ENCODE peak calls at places on chromosome 6, in five cellular contexts. Z is lower lobe of right lung, R is astrocyte of the cerebellum, L is K562, S is stomach. A is an unnamed sample.

GRCh38 chr6:114783083-114783482 is 440.3 kb upstream of the HS3ST5 start:
- DNase-seq in R (no peak), L (no peak), Z (no peak), S (no peak), A (no peak)

GRCh38 chr6:39370021-39370420 is 47.5 kb upstream of the KCNK16 start:
- DNase-seq in L (no peak), Z (no peak), R (no peak), S (no peak), A (no peak)

GRCh38 chr6:46507426-46507825 is 16.2 kb upstream of the RCAN2 start:
- DNase-seq in L (no peak), S (no peak), R (no peak), Z (no peak), A (no peak)

GRCh38 chr6:130864344-130864743 is 37.1 kb downstream of the SMLR1 start:
- DNase-seq in S (no peak), L (no peak), Z (no peak), R (no peak), A (no peak)

GRCh38 chr6:11766589-11767450 is 11.8 kb downstream of the ADTRP start:
- DNase-seq in L (no peak), R (peak), Z (no peak), S (no peak), A (no peak)

GRCh38 chr6:106729848-106730247 is 100.5 kb downstream of the QRSL1 start:
- DNase-seq in S (no peak), R (no peak), L (no peak), Z (no peak), A (no peak)

GRCh38 chr6:23535071-23535470 is 590.9 kb upstream of the NRSN1 start:
- DNase-seq in Z (no peak), R (no peak), S (no peak), L (no peak), A (no peak)

GRCh38 chr6:42148058-42148457 is 5.6 kb upstream of the C6orf132 start:
- DNase-seq in Z (no peak), L (no peak), S (no peak), R (no peak), A (no peak)

GRCh38 chr6:126550323-126550722 is 210.4 kb downstream of the CENPW start:
- DNase-seq in R (no peak), Z (no peak), L (no peak), S (no peak), A (no peak)

GRCh38 chr6:129312865-129313264 is 397.1 kb downstream of the ARHGAP18 start:
- DNase-seq in R (peak), L (no peak), Z (no peak), S (no peak), A (no peak)

GRCh38 chr6:54491431-54491830 is 183.2 kb downstream of the TINAG start:
- DNase-seq in L (no peak), S (no peak), R (no peak), Z (no peak), A (no peak)

GRCh38 chr6:170137176-170137891 is 153.5 kb downstream of the DLL1 start:
- DNase-seq in L (no peak), Z (peak), S (peak), R (no peak), A (no peak)

GRCh38 chr6:7270320-7271204 is 42.4 kb downstream of the SSR1 start:
- DNase-seq in R (no peak), Z (no peak), L (no peak), S (peak), A (no peak)

GRCh38 chr6:136035378-136036070 is 184.0 kb downstream of the PDE7B start:
- DNase-seq in Z (no peak), R (no peak), L (no peak), S (no peak), A (no peak)

GRCh38 chr6:24492475-24492874 is 2.3 kb upstream of the ALDH5A1 start:
- DNase-seq in S (no peak), Z (no peak), R (no peak), L (peak), A (no peak)

GRCh38 chr6:4693158-4693557 is 83.0 kb upstream of the CDYL start:
- DNase-seq in R (no peak), S (no peak), L (no peak), Z (no peak), A (no peak)

GRCh38 chr6:51626391-51626790 is 461.0 kb downstream of the PKHD1 start:
- DNase-seq in R (no peak), Z (no peak), S (no peak), L (no peak), A (no peak)

GRCh38 chr6:16045238-16045637 is 83.6 kb upstream of the MYLIP start:
- DNase-seq in Z (no peak), S (no peak), L (no peak), R (no peak), A (no peak)

GRCh38 chr6:75207211-75207984 is 1.5 kb upstream of the COL12A1 start:
- DNase-seq in L (no peak), Z (no peak), R (no peak), S (no peak), A (peak)

GRCh38 chr6:168615837-168616236 is 174.9 kb downstream of the SMOC2 start:
- DNase-seq in L (no peak), S (peak), R (no peak), Z (no peak), A (no peak)

GRCh38 chr6:43297644-43298564 is at the start of gene SLC22A7:
- DNase-seq in L (no peak), S (peak), R (no peak), Z (no peak), A (no peak)

GRCh38 chr6:37396571-37397185 is 36.3 kb upstream of the CMTR1 start:
- DNase-seq in L (peak), Z (no peak), R (peak), S (no peak), A (no peak)

GRCh38 chr6:134746125-134746524 is 203.8 kb downstream of the ALDH8A1 start:
- DNase-seq in L (no peak), S (no peak), Z (no peak), R (no peak), A (no peak)

GRCh38 chr6:27503436-27504030 is 30.6 kb upstream of the ZNF184 start:
- DNase-seq in Z (no peak), S (peak), L (peak), R (peak), A (peak)

GRCh38 chr6:134170844-134171243 is 118.4 kb upstream of the SLC2A12 start:
- DNase-seq in R (no peak), S (no peak), Z (no peak), L (peak), A (peak)

GRCh38 chr6:26306248-26306647 is 58.8 kb upstream of the BTN3A2 start:
- DNase-seq in Z (no peak), R (no peak), L (no peak), S (no peak), A (no peak)

GRCh38 chr6:159640722-159641482 is 52.1 kb downstream of the SOD2 start:
- DNase-seq in Z (no peak), S (no peak), R (no peak), L (no peak), A (no peak)

GRCh38 chr6:7262037-7262461 is 51.0 kb downstream of the SSR1 start:
- DNase-seq in R (no peak), Z (no peak), L (peak), S (no peak), A (no peak)

GRCh38 chr6:47116616-47117015 is 74.5 kb upstream of the ADGRF1 start:
- DNase-seq in L (no peak), S (no peak), R (no peak), Z (no peak), A (no peak)

GRCh38 chr6:157647261-157647915 is 175.7 kb upstream of the SNX9 start:
- DNase-seq in Z (no peak), S (no peak), L (no peak), R (no peak), A (no peak)

GRCh38 chr6:33641144-33641543 is 20.0 kb downstream of the ITPR3 start:
- DNase-seq in R (no peak), L (no peak), S (no peak), Z (no peak), A (no peak)

GRCh38 chr6:146775227-146775626 is 176.5 kb downstream of the ADGB start:
- DNase-seq in Z (no peak), R (no peak), S (no peak), L (no peak), A (no peak)
- TF ChIP-seq CTCF in Z (no peak), R (no peak), S (no peak), L (no peak), A (no peak)

GRCh38 chr6:94323853-94324252 is 904.5 kb upstream of the EPHA7 start:
- DNase-seq in S (no peak), R (no peak), L (no peak), Z (no peak), A (no peak)
- TF ChIP-seq CTCF in S (no peak), R (no peak), L (no peak), Z (no peak), A (no peak)

GRCh38 chr6:104483225-104483834 is 376.4 kb downstream of the HACE1 start:
- DNase-seq in Z (no peak), S (no peak), R (no peak), L (no peak), A (no peak)
- TF ChIP-seq CTCF in Z (peak), S (no peak), R (no peak), L (no peak), A (no peak)

GRCh38 chr6:137475103-137475502 is 19.1 kb downstream of the OLIG3 start:
- DNase-seq in R (no peak), Z (no peak), L (peak), S (no peak), A (no peak)
- TF ChIP-seq CTCF in R (no peak), Z (no peak), L (peak), S (no peak), A (no peak)

GRCh38 chr6:121222656-121223055 is 111.6 kb downstream of the TBC1D32 start:
- DNase-seq in L (no peak), R (peak), S (no peak), Z (no peak), A (no peak)
- TF ChIP-seq CTCF in L (no peak), R (no peak), S (no peak), Z (no peak), A (peak)